ENCODE peak calls at places on chromosomes 5 and 9, in five cellular contexts. L is hepatocyte, O is GM04503, V is RWPE1, E is T-cell. R is an unnamed sample.

GRCh38 chr5:2892601-2893000 is 141.1 kb upstream of the IRX2 start:
- DNase-seq in O (no peak), L (no peak), V (no peak), E (no peak), R (no peak)

GRCh38 chr5:153659337-153659736 is 168.9 kb downstream of the GRIA1 start:
- DNase-seq in O (peak), L (peak), V (no peak), E (no peak), R (no peak)

GRCh38 chr9:89877051-89878002 is 272.5 kb downstream of the GADD45G start:
- DNase-seq in E (no peak), L (no peak), O (no peak), V (no peak), R (no peak)

GRCh38 chr9:77019010-77019809 is at the start of gene FOXB2:
- DNase-seq in O (no peak), V (no peak), E (no peak), L (no peak), R (no peak)

GRCh38 chr5:375336-375920 is 53.9 kb downstream of the AHRR start:
- DNase-seq in O (no peak), E (no peak), V (no peak), L (no peak), R (no peak)

GRCh38 chr9:109923371-109923770 is 143.4 kb downstream of the PALM2AKAP2 start:
- DNase-seq in E (no peak), L (no peak), V (no peak), O (no peak), R (no peak)

GRCh38 chr5:173925449-173926071 is 37.4 kb downstream of the CPEB4 start:
- DNase-seq in E (peak), L (peak), O (no peak), V (peak), R (peak)

GRCh38 chr5:71969464-71969863 is 137.8 kb upstream of the MAP1B start:
- DNase-seq in O (no peak), L (no peak), V (no peak), E (no peak), R (no peak)

GRCh38 chr9:78298046-78298511 is 1.2 kb downstream of the PSAT1 start:
- DNase-seq in O (no peak), E (no peak), L (no peak), V (peak), R (peak)

GRCh38 chr9:127539259-127539981 is 72.7 kb upstream of the STXBP1 start:
- DNase-seq in O (no peak), V (no peak), E (no peak), L (no peak), R (no peak)

GRCh38 chr5:10432059-10433008 is 9.3 kb upstream of the ROPN1L start:
- DNase-seq in O (no peak), V (no peak), L (no peak), E (no peak), R (no peak)

GRCh38 chr9:99752710-99753109 is 69.0 kb upstream of the NR4A3 start:
- DNase-seq in V (peak), E (no peak), O (peak), L (no peak), R (no peak)

GRCh38 chr5:45281081-45281480 is 415.1 kb downstream of the HCN1 start:
- DNase-seq in V (no peak), E (no peak), O (no peak), L (no peak), R (no peak)

GRCh38 chr5:129459485-129460120 is 495 bp upstream of the ADAMTS19 start:
- DNase-seq in V (no peak), E (no peak), O (no peak), L (peak), R (no peak)

GRCh38 chr5:179379321-179379890 is 34.1 kb upstream of the ADAMTS2 start:
- DNase-seq in V (no peak), O (no peak), E (no peak), L (no peak), R (no peak)